ENCODE peak calls at places on chromosomes 4 and X, in five cellular contexts. X, S, C, U and G are unnamed samples.

GRCh38 chrX:8721536-8721935 is 10.4 kb downstream of the ANOS1 start:
- DNase-seq in X (no peak), S (no peak), C (no peak), U (no peak), G (no peak)

GRCh38 chrX:129593137-129593536 is 53.1 kb downstream of the OCRL start:
- DNase-seq in X (no peak), S (peak), C (no peak), U (no peak), G (no peak)

GRCh38 chr4:56247646-56248045 is 139.6 kb downstream of the AASDH start:
- DNase-seq in X (no peak), S (no peak), C (no peak), U (peak), G (no peak)

GRCh38 chr4:73725499-73725898 is 14.9 kb upstream of the CXCL8 start:
- DNase-seq in X (no peak), S (no peak), C (no peak), U (no peak), G (no peak)

GRCh38 chr4:133581971-133582619 is 433.0 kb downstream of the PCDH10 start:
- DNase-seq in X (no peak), S (peak), C (no peak), U (no peak), G (no peak)

GRCh38 chr4:127174168-127174567 is 458.6 kb upstream of the INTU start:
- DNase-seq in X (no peak), S (no peak), C (no peak), U (no peak), G (no peak)

GRCh38 chr4:78669453-78669852 is 106.7 kb upstream of the BMP2K start:
- DNase-seq in X (no peak), S (no peak), C (no peak), U (no peak), G (no peak)

GRCh38 chr4:14916554-14917304 is 85.6 kb upstream of the CPEB2 start:
- DNase-seq in X (no peak), S (peak), C (no peak), U (no peak), G (no peak)

GRCh38 chr4:56313132-56313531 is 74.2 kb downstream of the AASDH start:
- DNase-seq in X (no peak), S (no peak), C (no peak), U (no peak), G (no peak)

GRCh38 chrX:48578661-48579128 is 4.4 kb downstream of the RBM3 start:
- DNase-seq in X (no peak), S (no peak), C (no peak), U (no peak), G (no peak)

GRCh38 chr4:51997647-51998046 is 22.5 kb downstream of the LRRC66 start:
- DNase-seq in X (no peak), S (no peak), C (no peak), U (no peak), G (no peak)
- TF ChIP-seq CTCF in X (no peak), S (no peak), C (no peak), U (no peak), G (no peak)

DNA sequence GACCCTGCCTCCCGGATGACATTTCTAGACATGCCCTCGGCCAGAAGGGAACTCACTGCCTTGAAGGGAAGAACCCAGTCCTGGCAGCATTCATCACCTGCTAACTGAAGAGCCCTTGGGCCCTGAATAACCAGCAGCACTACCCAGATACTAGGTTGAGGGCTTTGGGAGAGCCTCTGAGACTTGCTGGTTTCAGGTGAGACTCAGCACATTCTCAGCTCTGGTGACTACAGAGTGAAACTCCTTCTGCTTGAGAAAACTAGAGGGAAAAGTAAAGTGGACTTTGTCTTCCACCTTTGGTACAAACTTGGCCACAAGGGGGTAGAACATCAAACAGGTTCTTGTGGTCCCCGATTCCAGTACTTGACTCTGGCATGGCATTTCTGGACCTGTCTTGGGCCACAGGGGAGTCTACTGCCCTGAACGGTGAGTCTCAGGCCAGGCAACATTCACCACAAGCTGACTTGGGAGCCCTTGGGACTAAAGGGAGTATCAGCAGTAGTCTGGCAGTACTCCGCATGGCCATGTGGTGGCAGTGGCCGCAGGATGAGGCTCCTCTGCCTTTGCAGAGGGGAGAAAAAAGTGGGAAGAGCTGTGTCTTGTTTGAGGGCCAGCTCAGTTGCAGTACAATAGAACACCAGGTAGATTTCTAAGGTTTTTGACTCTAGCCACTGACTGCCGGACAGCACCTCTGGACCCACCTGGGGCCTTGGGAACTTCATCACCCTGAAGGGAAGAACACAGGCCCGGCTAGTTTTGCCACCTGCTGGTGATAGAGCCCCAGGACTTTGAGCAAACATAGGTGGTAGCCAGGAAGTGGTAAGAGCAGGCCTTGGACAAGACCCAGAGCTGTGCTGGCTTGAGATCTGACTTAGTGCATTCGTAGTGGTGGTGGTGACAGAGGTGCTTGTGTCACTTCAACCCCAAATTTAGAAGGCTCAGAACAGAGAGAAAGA is 414.8 kb downstream of the OPHN1 start:
- DNase-seq in X (peak), S (peak), C (no peak), U (no peak), G (no peak)
- TF ChIP-seq CTCF in X (no peak), S (peak), C (no peak), U (no peak), G (peak)

GRCh38 chr4:3316146-3316545 is 23.3 kb downstream of the RGS12 start:
- DNase-seq in X (no peak), S (no peak), C (peak), U (no peak), G (no peak)

GRCh38 chr4:3317656-3318211 is 24.9 kb downstream of the RGS12 start:
- DNase-seq in X (no peak), S (no peak), C (peak), U (no peak), G (no peak)

GRCh38 chr4:3317011-3317655 is 24.3 kb downstream of the RGS12 start:
- DNase-seq in X (no peak), S (no peak), C (peak), U (no peak), G (no peak)

GRCh38 chr4:3320361-3321023 is 27.7 kb downstream of the RGS12 start:
- DNase-seq in X (no peak), S (no peak), C (peak), U (no peak), G (no peak)

GRCh38 chr4:3318561-3319021 is 25.8 kb downstream of the RGS12 start:
- DNase-seq in X (no peak), S (no peak), C (peak), U (no peak), G (no peak)
- TF ChIP-seq CTCF in X (no peak), S (no peak), C (no peak), U (no peak), G (no peak)

GRCh38 chr4:4866833-4867744 is 7.6 kb downstream of the MSX1 start:
- DNase-seq in X (no peak), S (no peak), C (no peak), U (no peak), G (no peak)
- TF ChIP-seq CTCF in X (no peak), S (no peak), C (no peak), U (no peak), G (no peak)